ENCODE peak calls at places on chromosomes 7 and 10, in ten cellular contexts. U, W, N, G, T, L, Y, B, P and Z are unnamed samples.

GRCh38 chr7:45082031-45082830 is 6.5 kb downstream of the NACAD start:
- DNase-seq in U (no peak), W (no peak), N (no peak), G (peak; percentile 17), T (no peak), L (peak; percentile 27), Y (no peak), B (no peak), P (no peak), Z (no peak)

GRCh38 chr7:54932818-54933543 is 85.8 kb upstream of the EGFR start:
- DNase-seq in U (no peak), W (peak; percentile 73), N (peak; percentile 23), G (peak; percentile 80), T (no peak), L (peak; percentile 67), Y (no peak), B (peak; percentile 16), P (no peak), Z (peak; percentile 64)

GRCh38 chr10:90592903-90593302 is 264.9 kb downstream of the HTR7 start:
- DNase-seq in U (peak; percentile 16), W (peak; percentile 63), N (peak; percentile 30), G (peak; percentile 75), T (no peak), L (peak; percentile 84), Y (no peak), B (peak; percentile 24), P (no peak), Z (peak; percentile 62)

GRCh38 chr10:29689001-29689400 is 54.2 kb upstream of the SVIL start:
- DNase-seq in U (no peak), W (peak; percentile 76), N (peak; percentile 54), G (peak; percentile 86), T (no peak), L (peak; percentile 63), Y (peak; percentile 45), B (peak; percentile 40), P (no peak), Z (peak; percentile 73)

GRCh38 chr7:45387837-45388236 is 186.3 kb upstream of the ADCY1 start:
- DNase-seq in U (no peak), W (peak; percentile 9), N (no peak), G (no peak), T (no peak), L (no peak), Y (no peak), B (no peak), P (no peak), Z (no peak)

GRCh38 chr7:115122388-115122787 is 200.5 kb downstream of the MDFIC start:
- DNase-seq in U (no peak), W (no peak), N (no peak), G (no peak), T (no peak), L (no peak), Y (no peak), B (no peak), P (no peak), Z (no peak)

GRCh38 chr7:37234334-37234733 is 214.3 kb downstream of the ELMO1 start:
- DNase-seq in U (no peak), W (no peak), N (no peak), G (no peak), T (no peak), L (no peak), Y (no peak), B (no peak), P (no peak), Z (no peak)

GRCh38 chr7:150983893-150984368 is 5.8 kb upstream of the KCNH2 start:
- DNase-seq in U (peak; percentile 58), W (peak; percentile 65), N (no peak), G (peak; percentile 32), T (no peak), L (peak; percentile 53), Y (no peak), B (peak; percentile 50), P (no peak), Z (peak; percentile 42)

GRCh38 chr10:4041531-4042096 is 256.6 kb upstream of the KLF6 start:
- DNase-seq in U (no peak), W (no peak), N (no peak), G (no peak), T (no peak), L (no peak), Y (peak; percentile 5), B (no peak), P (no peak), Z (no peak)

GRCh38 chr7:12647364-12648219 is 39.8 kb upstream of the ARL4A start:
- DNase-seq in U (no peak), W (peak; percentile 95), N (peak; percentile 47), G (peak; percentile 86), T (no peak), L (peak; percentile 37), Y (peak; percentile 68), B (peak; percentile 55), P (no peak), Z (peak; percentile 56)

GRCh38 chr10:50567384-50567783 is 56.4 kb downstream of the SGMS1 start:
- DNase-seq in U (peak; percentile 89), W (no peak), N (no peak), G (no peak), T (no peak), L (no peak), Y (no peak), B (no peak), P (no peak), Z (no peak)

GRCh38 chr7:39921505-39922250 is 28.4 kb upstream of the CDK13 start:
- DNase-seq in U (no peak), W (no peak), N (no peak), G (no peak), T (no peak), L (no peak), Y (peak; percentile 25), B (no peak), P (no peak), Z (no peak)

GRCh38 chr10:62637249-62638061 is 167.1 kb upstream of the ADO start:
- DNase-seq in U (no peak), W (peak; percentile 94), N (no peak), G (peak; percentile 57), T (no peak), L (peak; percentile 70), Y (peak; percentile 61), B (no peak), P (peak; percentile 65), Z (peak; percentile 89)

GRCh38 chr7:98870071-98870651 is 347 bp upstream of the TMEM130 start:
- DNase-seq in U (peak; percentile 58), W (peak; percentile 27), N (peak; percentile 49), G (peak; percentile 55), T (no peak), L (peak; percentile 46), Y (no peak), B (peak; percentile 54), P (no peak), Z (peak; percentile 34)

GRCh38 chr7:32611201-32611691 is 116.0 kb downstream of the AVL9 start:
- DNase-seq in U (no peak), W (no peak), N (no peak), G (peak; percentile 38), T (no peak), L (peak; percentile 56), Y (no peak), B (no peak), P (no peak), Z (no peak)

GRCh38 chr10:75233444-75234016 is 2.2 kb downstream of the COMTD1 start:
- DNase-seq in U (peak; percentile 50), W (peak; percentile 49), N (no peak), G (no peak), T (no peak), L (no peak), Y (no peak), B (no peak), P (no peak), Z (peak; percentile 20)

GRCh38 chr10:118812393-118812740 is 57.6 kb upstream of the CACUL1 start:
- DNase-seq in U (no peak), W (no peak), N (no peak), G (no peak), T (no peak), L (no peak), Y (no peak), B (no peak), P (no peak), Z (no peak)

GRCh38 chr7:127831312-127832212 is 179.6 kb downstream of the SND1 start:
- DNase-seq in U (peak; percentile 95), W (no peak), N (no peak), G (no peak), T (no peak), L (no peak), Y (no peak), B (no peak), P (no peak), Z (no peak)

GRCh38 chr7:51224811-51225581 is 91.6 kb downstream of the COBL start:
- DNase-seq in U (no peak), W (peak; percentile 86), N (no peak), G (no peak), T (no peak), L (no peak), Y (peak; percentile 18), B (peak; percentile 11), P (no peak), Z (peak; percentile 48)

GRCh38 chr7:77439572-77439971 is 23.4 kb upstream of the GSAP start:
- DNase-seq in U (peak; percentile 15), W (peak; percentile 65), N (no peak), G (no peak), T (no peak), L (peak; percentile 38), Y (no peak), B (peak; percentile 84), P (no peak), Z (peak; percentile 56)

GRCh38 chr7:148630078-148630477 is 39.5 kb downstream of the C7orf33 start:
- DNase-seq in U (no peak), W (no peak), N (no peak), G (no peak), T (no peak), L (no peak), Y (no peak), B (no peak), P (no peak), Z (no peak)

GRCh38 chr7:71404701-71405345 is 272.9 kb downstream of the GALNT17 start:
- DNase-seq in U (peak; percentile 53), W (no peak), N (no peak), G (no peak), T (no peak), L (no peak), Y (no peak), B (no peak), P (no peak), Z (no peak)

GRCh38 chr10:49666685-49667084 is 12.8 kb upstream of the C10orf53 start:
- DNase-seq in U (no peak), W (no peak), N (no peak), G (no peak), T (no peak), L (no peak), Y (no peak), B (no peak), P (no peak), Z (no peak)

GRCh38 chr10:72276013-72276387 is 2.3 kb downstream of the DDIT4 start:
- DNase-seq in U (peak; percentile 45), W (peak; percentile 32), N (no peak), G (no peak), T (no peak), L (peak; percentile 62), Y (no peak), B (no peak), P (no peak), Z (peak; percentile 85)

GRCh38 chr10:75575940-75576339 is 144.5 kb downstream of the LRMDA start:
- DNase-seq in U (no peak), W (no peak), N (no peak), G (no peak), T (no peak), L (no peak), Y (no peak), B (no peak), P (no peak), Z (no peak)

GRCh38 chr10:248307-248706 is 113.1 kb downstream of the ZMYND11 start:
- DNase-seq in U (no peak), W (no peak), N (no peak), G (peak; percentile 78), T (no peak), L (no peak), Y (no peak), B (no peak), P (no peak), Z (no peak)

GRCh38 chr7:129423700-129424410 is 10.4 kb upstream of the STRIP2 start:
- DNase-seq in U (no peak), W (peak; percentile 53), N (no peak), G (peak; percentile 22), T (no peak), L (peak; percentile 80), Y (no peak), B (no peak), P (no peak), Z (peak; percentile 43)

GRCh38 chr10:91864744-91865143 is 44.5 kb downstream of the FGFBP3 start:
- DNase-seq in U (no peak), W (no peak), N (no peak), G (peak; percentile 38), T (no peak), L (no peak), Y (no peak), B (no peak), P (no peak), Z (no peak)